ENCODE peak calls at places on chromosomes 12 and 14, in ten cellular contexts. T is A549, M is suprapubic skin, W is body of pancreas, R is breast epithelium, V is spleen, O is Peyer's patch, N is stomach, D is sigmoid colon, U is prostate gland. Q is an unnamed sample.
A peak's percentile ranks its signal among the peaks of the same experiment; 100 is the strongest.

GRCh38 chr14:77125275-77126073 is 16.1 kb downstream of the ZDHHC22 start:
- DNase-seq in T (no peak), M (peak; percentile 49), W (no peak), R (no peak), V (no peak), O (no peak), N (no peak), D (no peak), U (no peak), Q (no peak)

GRCh38 chr12:21528953-21529352 is 2.9 kb downstream of the SPX start:
- DNase-seq in T (no peak), M (no peak), W (peak; percentile 53), R (no peak), V (no peak), O (no peak), N (peak; percentile 29), D (no peak), U (no peak), Q (no peak)

GRCh38 chr14:76701981-76702380 is 59.3 kb upstream of the VASH1 start:
- DNase-seq in T (no peak), M (peak; percentile 81), W (no peak), R (no peak), V (no peak), O (no peak), N (no peak), D (peak; percentile 63), U (no peak), Q (no peak)

GRCh38 chr14:71240866-71241520 is 333.7 kb downstream of the PCNX1 start:
- DNase-seq in T (no peak), M (no peak), W (no peak), R (no peak), V (no peak), O (no peak), N (no peak), D (no peak), U (no peak), Q (no peak)

GRCh38 chr12:109099426-109100020 is 2.1 kb downstream of the UNG start:
- DNase-seq in T (no peak), M (peak; percentile 68), W (no peak), R (peak; percentile 2), V (no peak), O (no peak), N (no peak), D (no peak), U (no peak), Q (no peak)

GRCh38 chr12:15701721-15702156 is 87.4 kb downstream of the EPS8 start:
- DNase-seq in T (no peak), M (no peak), W (no peak), R (no peak), V (no peak), O (no peak), N (no peak), D (no peak), U (no peak), Q (no peak)

GRCh38 chr12:3658327-3659163 is 94.4 kb downstream of the CRACR2A start:
- DNase-seq in T (no peak), M (no peak), W (peak; percentile 48), R (no peak), V (no peak), O (no peak), N (peak; percentile 33), D (no peak), U (no peak), Q (no peak)

GRCh38 chr12:86903166-86903565 is 647.0 kb upstream of the MGAT4C start:
- DNase-seq in T (no peak), M (no peak), W (no peak), R (no peak), V (no peak), O (no peak), N (no peak), D (no peak), U (no peak), Q (no peak)

GRCh38 chr14:59870277-59871165 is at the start of gene RTN1:
- DNase-seq in T (no peak), M (peak; percentile 79), W (peak; percentile 53), R (peak; percentile 29), V (peak; percentile 90), O (peak; percentile 65), N (peak; percentile 43), D (peak; percentile 71), U (peak; percentile 56), Q (no peak)

GRCh38 chr12:84435682-84436081 is 476.9 kb downstream of the SLC6A15 start:
- DNase-seq in T (no peak), M (no peak), W (no peak), R (no peak), V (no peak), O (no peak), N (no peak), D (no peak), U (no peak), Q (no peak)

GRCh38 chr14:87113286-87113685 is 879.7 kb downstream of the GALC start:
- DNase-seq in T (no peak), M (no peak), W (no peak), R (no peak), V (no peak), O (no peak), N (no peak), D (no peak), U (no peak), Q (no peak)

GRCh38 chr12:6627598-6627997 is 8.2 kb downstream of the LPAR5 start:
- DNase-seq in T (no peak), M (no peak), W (no peak), R (no peak), V (no peak), O (no peak), N (no peak), D (no peak), U (no peak), Q (no peak)

GRCh38 chr14:31529053-31529452 is 32.2 kb upstream of the NUBPL start:
- DNase-seq in T (no peak), M (no peak), W (no peak), R (no peak), V (no peak), O (no peak), N (no peak), D (no peak), U (no peak), Q (no peak)

GRCh38 chr12:32140867-32141266 is 34.2 kb downstream of the BICD1 start:
- DNase-seq in T (no peak), M (no peak), W (no peak), R (no peak), V (no peak), O (no peak), N (no peak), D (no peak), U (no peak), Q (no peak)

GRCh38 chr12:101078144-101078543 is 131.9 kb downstream of the SLC5A8 start:
- DNase-seq in T (no peak), M (no peak), W (no peak), R (no peak), V (no peak), O (no peak), N (no peak), D (no peak), U (no peak), Q (no peak)

GRCh38 chr14:77063581-77064289 is 34.3 kb upstream of the CIPC start:
- DNase-seq in T (no peak), M (no peak), W (no peak), R (no peak), V (no peak), O (no peak), N (no peak), D (no peak), U (no peak), Q (no peak)

GRCh38 chr12:5789469-5789968 is 155.5 kb downstream of the ANO2 start:
- DNase-seq in T (no peak), M (peak; percentile 72), W (no peak), R (no peak), V (no peak), O (no peak), N (no peak), D (no peak), U (no peak), Q (no peak)

GRCh38 chr14:101767618-101768362 is 6.3 kb downstream of the PPP2R5C start:
- DNase-seq in T (no peak), M (no peak), W (no peak), R (no peak), V (no peak), O (no peak), N (no peak), D (no peak), U (no peak), Q (no peak)

DNA sequence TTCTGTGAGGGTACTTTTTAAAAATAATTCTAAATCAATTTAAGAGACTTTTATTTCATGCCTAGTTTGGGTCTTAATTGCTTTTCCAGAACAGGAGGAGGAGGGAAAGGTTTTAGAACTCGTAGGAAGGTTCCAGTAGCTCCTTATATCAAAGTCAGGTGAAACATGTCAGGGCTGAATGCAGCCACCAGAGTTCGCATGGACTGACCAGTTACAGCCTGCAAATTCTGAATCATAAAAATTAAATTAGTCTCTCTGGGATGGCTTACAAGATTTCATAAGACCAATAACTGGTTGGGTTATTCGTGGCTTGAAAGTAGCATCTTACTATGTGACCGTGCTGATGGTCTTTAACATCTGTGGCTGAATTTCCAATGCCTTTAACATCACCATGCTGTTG is 410 bp downstream of the BDKRB1 start:
- DNase-seq in T (no peak), M (no peak), W (no peak), R (no peak), V (no peak), O (peak; percentile 5), N (no peak), D (no peak), U (no peak), Q (no peak)
- TF ChIP-seq POLR2A in T (no peak), M (no peak), W (no peak), R (no peak), V (no peak), O (no peak), N (no peak), D (no peak), U (no peak), Q (no peak)

GRCh38 chr14:36525746-36526099 is 5.7 kb upstream of the NKX2-1 start:
- DNase-seq in T (no peak), M (no peak), W (no peak), R (no peak), V (no peak), O (no peak), N (no peak), D (no peak), U (no peak), Q (no peak)
- TF ChIP-seq CTCF in T (no peak), M (no peak), W (no peak), R (no peak), V (no peak), O (no peak), N (no peak), D (no peak), U (no peak), Q (no peak)

GRCh38 chr14:72892103-72892878 is 1.6 kb downstream of the DPF3 start:
- DNase-seq in T (no peak), M (no peak), W (peak; percentile 20), R (no peak), V (no peak), O (no peak), N (no peak), D (no peak), U (no peak), Q (no peak)
- TF ChIP-seq POLR2A in T (no peak), M (no peak), W (no peak), R (no peak), V (no peak), O (no peak), N (no peak), D (no peak), U (no peak), Q (no peak)

DNA sequence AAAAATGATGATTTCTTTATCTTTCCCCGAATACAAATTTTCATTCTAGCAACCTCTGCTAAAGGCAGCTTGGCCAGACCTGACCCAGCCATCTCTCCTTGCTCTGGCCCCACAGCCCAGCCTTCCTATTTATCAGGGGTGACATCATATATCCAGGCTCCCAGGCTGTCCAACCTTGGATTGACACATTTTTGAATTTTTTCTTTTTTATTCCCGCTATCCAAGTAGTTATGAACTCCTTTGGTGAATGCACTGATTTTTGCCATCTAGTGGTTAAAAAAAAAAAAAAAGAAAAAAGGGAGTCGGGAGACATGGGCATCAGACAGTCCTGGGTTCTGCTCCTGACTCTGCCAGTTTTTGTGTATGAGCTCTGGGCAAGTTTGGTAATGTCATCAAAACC is 120.5 kb downstream of the PTPN11 start:
- DNase-seq in T (peak; percentile 35), M (no peak), W (no peak), R (no peak), V (no peak), O (no peak), N (no peak), D (no peak), U (no peak), Q (no peak)
- TF ChIP-seq CTCF in T (peak; percentile 35), M (no peak), W (no peak), R (no peak), V (no peak), O (no peak), N (no peak), D (no peak), U (no peak), Q (no peak)

Q was measured in uterus.